ENCODE peak calls at places on chromosomes 11 and 22, in four cellular contexts. One of them, this sample, is unnamed.

GRCh38 chr22:26700462-26700861 is 43.1 kb downstream of the MIAT start:
- DNase-seq in CD8-positive, alpha-beta memory T cell: no peak
- DNase-seq in activated effector memory CD4-positive, alpha-beta T cell treated with Interleukin-2 at 50 U/mL for 16 hours: no peak
- DNase-seq in foreskin fibroblast: no peak
- DNase-seq in this sample: no peak

GRCh38 chr22:20438066-20438677 is 547 bp upstream of the SCARF2 start:
- DNase-seq in CD8-positive, alpha-beta memory T cell: no peak
- DNase-seq in activated effector memory CD4-positive, alpha-beta T cell treated with Interleukin-2 at 50 U/mL for 16 hours: no peak
- DNase-seq in foreskin fibroblast: peak
- DNase-seq in this sample: peak

GRCh38 chr22:32034275-32034674 is 8.8 kb upstream of the SLC5A1 start:
- DNase-seq in CD8-positive, alpha-beta memory T cell: no peak
- DNase-seq in activated effector memory CD4-positive, alpha-beta T cell treated with Interleukin-2 at 50 U/mL for 16 hours: no peak
- DNase-seq in foreskin fibroblast: no peak
- DNase-seq in this sample: no peak

GRCh38 chr11:82680252-82680651 is 53.4 kb downstream of the FAM181B start:
- DNase-seq in CD8-positive, alpha-beta memory T cell: no peak
- DNase-seq in activated effector memory CD4-positive, alpha-beta T cell treated with Interleukin-2 at 50 U/mL for 16 hours: no peak
- DNase-seq in foreskin fibroblast: no peak
- DNase-seq in this sample: no peak

GRCh38 chr11:65216830-65217229 is 35.1 kb downstream of the CAPN1 start:
- DNase-seq in CD8-positive, alpha-beta memory T cell: no peak
- DNase-seq in activated effector memory CD4-positive, alpha-beta T cell treated with Interleukin-2 at 50 U/mL for 16 hours: no peak
- DNase-seq in foreskin fibroblast: no peak
- DNase-seq in this sample: no peak

GRCh38 chr11:134391656-134392055 is 20.4 kb downstream of the B3GAT1 start:
- DNase-seq in CD8-positive, alpha-beta memory T cell: no peak
- DNase-seq in activated effector memory CD4-positive, alpha-beta T cell treated with Interleukin-2 at 50 U/mL for 16 hours: no peak
- DNase-seq in foreskin fibroblast: no peak
- DNase-seq in this sample: no peak

GRCh38 chr11:27971256-27971655 is 136.7 kb downstream of the KIF18A start:
- DNase-seq in CD8-positive, alpha-beta memory T cell: no peak
- DNase-seq in activated effector memory CD4-positive, alpha-beta T cell treated with Interleukin-2 at 50 U/mL for 16 hours: no peak
- DNase-seq in foreskin fibroblast: no peak
- DNase-seq in this sample: no peak

GRCh38 chr11:106086850-106087249 is 9.4 kb downstream of the AASDHPPT start:
- DNase-seq in CD8-positive, alpha-beta memory T cell: no peak
- DNase-seq in activated effector memory CD4-positive, alpha-beta T cell treated with Interleukin-2 at 50 U/mL for 16 hours: no peak
- DNase-seq in foreskin fibroblast: peak
- DNase-seq in this sample: no peak

GRCh38 chr22:43843783-43844530 is 18.4 kb downstream of the SULT4A1 start:
- DNase-seq in CD8-positive, alpha-beta memory T cell: no peak
- DNase-seq in activated effector memory CD4-positive, alpha-beta T cell treated with Interleukin-2 at 50 U/mL for 16 hours: no peak
- DNase-seq in foreskin fibroblast: no peak
- DNase-seq in this sample: no peak

This sample was measured in B cell.